ENCODE peak calls at places on chromosome 2, in four cellular contexts. P is A172; L is activated CD4-positive, CD25-positive, alpha-beta regulatory T cell; N is CD8-positive, alpha-beta T cell. D is an unnamed sample.

GRCh38 chr2:84939426-84940087 is 31.4 kb upstream of the KCMF1 start:
- DNase-seq in P (no peak), L (no peak), N (peak), D (peak)

GRCh38 chr2:127576433-127577207 is 41.1 kb downstream of the MYO7B start:
- DNase-seq in P (peak), L (no peak), N (no peak), D (no peak)

GRCh38 chr2:215460682-215461081 is 24.8 kb upstream of the FN1 start:
- DNase-seq in P (peak), L (no peak), N (no peak), D (no peak)

GRCh38 chr2:26466662-26467310 is 11.1 kb downstream of the OTOF start:
- DNase-seq in P (no peak), L (no peak), N (no peak), D (no peak)

GRCh38 chr2:186614373-186614772 is 24.5 kb downstream of the ITGAV start:
- DNase-seq in P (no peak), L (no peak), N (no peak), D (no peak)

GRCh38 chr2:29314816-29315571 is 199.8 kb downstream of the CLIP4 start:
- DNase-seq in P (no peak), L (no peak), N (peak), D (peak)

GRCh38 chr2:224469374-224469964 is 67.6 kb upstream of the FAM124B start:
- DNase-seq in P (no peak), L (no peak), N (no peak), D (no peak)

GRCh38 chr2:200749631-200750322 is 61.9 kb upstream of the BZW1 start:
- DNase-seq in P (no peak), L (no peak), N (no peak), D (no peak)

GRCh38 chr2:205868773-205869333 is 186.6 kb downstream of the NRP2 start:
- DNase-seq in P (peak), L (no peak), N (no peak), D (no peak)